ENCODE peak calls at places on chromosomes 13 and 19, in six cellular contexts. One of them, this sample, is unnamed. For H3K4me1, the result is how much of the 10 kb centered on the place peaks cover.

GRCh38 chr13:35512271-35512920 is 35.9 kb upstream of the MAB21L1 start:
- DNase-seq in left ventricle myocardium inferior: no peak
- DNase-seq in spleen: no peak
- DNase-seq in effector memory CD4-positive, alpha-beta T cell: no peak
- DNase-seq in kidney: no peak
- DNase-seq in CD8-positive, alpha-beta T cell: no peak
- DNase-seq in this sample: no peak

GRCh38 chr19:13842294-13843103 is 34.4 kb upstream of the NANOS3 start:
- DNase-seq in left ventricle myocardium inferior: peak
- DNase-seq in spleen: peak
- DNase-seq in effector memory CD4-positive, alpha-beta T cell: peak
- DNase-seq in kidney: peak
- DNase-seq in CD8-positive, alpha-beta T cell: no peak
- DNase-seq in this sample: peak

GRCh38 chr19:1959928-1960589 is 19.1 kb downstream of the CSNK1G2 start:
- DNase-seq in left ventricle myocardium inferior: no peak
- DNase-seq in spleen: no peak
- DNase-seq in effector memory CD4-positive, alpha-beta T cell: no peak
- DNase-seq in kidney: peak
- DNase-seq in CD8-positive, alpha-beta T cell: no peak
- DNase-seq in this sample: no peak

GRCh38 chr19:6613711-6614110 is 22.8 kb upstream of the CD70 start:
- DNase-seq in left ventricle myocardium inferior: no peak
- DNase-seq in spleen: no peak
- DNase-seq in effector memory CD4-positive, alpha-beta T cell: no peak
- DNase-seq in kidney: no peak
- DNase-seq in CD8-positive, alpha-beta T cell: no peak
- DNase-seq in this sample: no peak

GRCh38 chr13:19324325-19324724 is 142.7 kb upstream of the TUBA3C start:
- DNase-seq in left ventricle myocardium inferior: no peak
- DNase-seq in spleen: no peak
- DNase-seq in effector memory CD4-positive, alpha-beta T cell: no peak
- DNase-seq in kidney: no peak
- DNase-seq in CD8-positive, alpha-beta T cell: no peak
- DNase-seq in this sample: no peak

GRCh38 chr19:17001603-17002183 is 24.9 kb downstream of the CPAMD8 start:
- DNase-seq in left ventricle myocardium inferior: no peak
- DNase-seq in spleen: peak
- DNase-seq in effector memory CD4-positive, alpha-beta T cell: peak
- DNase-seq in kidney: no peak
- DNase-seq in CD8-positive, alpha-beta T cell: peak
- DNase-seq in this sample: no peak

GRCh38 chr19:29404951-29405727 is 120.7 kb upstream of the VSTM2B start:
- DNase-seq in left ventricle myocardium inferior: no peak
- DNase-seq in spleen: no peak
- DNase-seq in effector memory CD4-positive, alpha-beta T cell: no peak
- DNase-seq in kidney: peak
- DNase-seq in CD8-positive, alpha-beta T cell: no peak
- DNase-seq in this sample: peak

GRCh38 chr19:54473071-54473941 is at the start of gene CDC42EP5:
- DNase-seq in left ventricle myocardium inferior: peak
- DNase-seq in spleen: peak
- DNase-seq in effector memory CD4-positive, alpha-beta T cell: no peak
- DNase-seq in kidney: peak
- DNase-seq in CD8-positive, alpha-beta T cell: no peak
- DNase-seq in this sample: peak

GRCh38 chr13:46754812-46755211 is 42.1 kb downstream of the ESD start:
- DNase-seq in left ventricle myocardium inferior: no peak
- DNase-seq in spleen: no peak
- DNase-seq in effector memory CD4-positive, alpha-beta T cell: no peak
- DNase-seq in kidney: no peak
- DNase-seq in CD8-positive, alpha-beta T cell: no peak
- DNase-seq in this sample: no peak

GRCh38 chr13:74289130-74289529 is 154.9 kb upstream of the KLF12 start:
- DNase-seq in left ventricle myocardium inferior: no peak
- DNase-seq in spleen: no peak
- DNase-seq in effector memory CD4-positive, alpha-beta T cell: no peak
- DNase-seq in kidney: no peak
- DNase-seq in CD8-positive, alpha-beta T cell: no peak
- DNase-seq in this sample: no peak

GRCh38 chr19:47035495-47036232 is 12.8 kb downstream of the TMEM160 start:
- DNase-seq in left ventricle myocardium inferior: peak
- DNase-seq in spleen: peak
- DNase-seq in effector memory CD4-positive, alpha-beta T cell: peak
- DNase-seq in kidney: peak
- DNase-seq in CD8-positive, alpha-beta T cell: peak
- DNase-seq in this sample: peak

GRCh38 chr19:42273407-42274064 is 4.5 kb downstream of the CIC start:
- DNase-seq in left ventricle myocardium inferior: no peak
- DNase-seq in spleen: peak
- DNase-seq in effector memory CD4-positive, alpha-beta T cell: no peak
- DNase-seq in kidney: peak
- DNase-seq in CD8-positive, alpha-beta T cell: no peak
- DNase-seq in this sample: peak

GRCh38 chr19:57566396-57567256 is 7.0 kb upstream of the ZNF550 start:
- DNase-seq in left ventricle myocardium inferior: no peak
- DNase-seq in spleen: no peak
- DNase-seq in effector memory CD4-positive, alpha-beta T cell: no peak
- DNase-seq in kidney: no peak
- DNase-seq in CD8-positive, alpha-beta T cell: no peak
- DNase-seq in this sample: no peak

GRCh38 chr19:311813-312261 is 20.6 kb upstream of the PLPP2 start:
- DNase-seq in left ventricle myocardium inferior: peak
- DNase-seq in spleen: peak
- DNase-seq in effector memory CD4-positive, alpha-beta T cell: no peak
- DNase-seq in kidney: no peak
- DNase-seq in CD8-positive, alpha-beta T cell: no peak
- DNase-seq in this sample: no peak

GRCh38 chr19:30824809-30825208 is 452.6 kb downstream of the ZNF536 start:
- DNase-seq in left ventricle myocardium inferior: no peak
- DNase-seq in spleen: no peak
- DNase-seq in effector memory CD4-positive, alpha-beta T cell: no peak
- DNase-seq in kidney: no peak
- DNase-seq in CD8-positive, alpha-beta T cell: no peak
- DNase-seq in this sample: no peak

GRCh38 chr13:106610511-106610910 is 42.6 kb upstream of the ARGLU1 start:
- DNase-seq in left ventricle myocardium inferior: no peak
- DNase-seq in spleen: no peak
- DNase-seq in effector memory CD4-positive, alpha-beta T cell: no peak
- DNase-seq in kidney: no peak
- DNase-seq in CD8-positive, alpha-beta T cell: no peak
- DNase-seq in this sample: no peak

GRCh38 chr19:52270266-52270885 is 989 bp downstream of the ZNF766 start:
- DNase-seq in left ventricle myocardium inferior: no peak
- DNase-seq in spleen: no peak
- DNase-seq in effector memory CD4-positive, alpha-beta T cell: no peak
- DNase-seq in kidney: no peak
- DNase-seq in CD8-positive, alpha-beta T cell: no peak
- DNase-seq in this sample: peak

GRCh38 chr19:43504426-43505185 is at the start of gene PHLDB3:
- DNase-seq in left ventricle myocardium inferior: no peak
- DNase-seq in spleen: peak
- DNase-seq in effector memory CD4-positive, alpha-beta T cell: peak
- DNase-seq in kidney: peak
- DNase-seq in CD8-positive, alpha-beta T cell: peak
- DNase-seq in this sample: peak

DNA sequence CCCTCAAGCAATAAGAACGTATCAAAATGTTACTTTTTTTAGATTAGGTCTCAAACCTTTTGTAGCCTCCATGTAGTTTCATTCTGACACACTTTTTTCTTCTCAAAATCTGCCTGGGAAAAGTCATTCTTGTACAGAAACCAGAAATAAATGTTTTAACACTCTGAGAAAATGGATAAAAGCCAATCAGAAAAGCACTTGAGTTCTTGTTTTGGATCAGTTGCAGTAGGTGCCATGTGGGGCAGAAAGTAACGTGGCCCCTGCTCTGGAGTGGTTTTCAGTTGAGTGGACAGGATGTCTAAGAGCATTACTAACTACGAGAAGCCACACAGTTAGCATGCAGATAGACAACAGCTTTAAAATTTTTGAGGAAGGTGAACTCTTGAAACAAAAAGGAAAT is 19.1 kb downstream of the GPR183 start:
- DNase-seq in left ventricle myocardium inferior: no peak
- DNase-seq in spleen: no peak
- DNase-seq in effector memory CD4-positive, alpha-beta T cell: no peak
- DNase-seq in kidney: no peak
- DNase-seq in CD8-positive, alpha-beta T cell: no peak
- DNase-seq in this sample: no peak
- H3K4me1 ChIP-seq in left ventricle myocardium inferior: half or more
- H3K4me1 ChIP-seq in spleen: half or more
- H3K4me1 ChIP-seq in effector memory CD4-positive, alpha-beta T cell: half or more
- H3K4me1 ChIP-seq in kidney: under half
- H3K4me1 ChIP-seq in CD8-positive, alpha-beta T cell: half or more
- H3K4me1 ChIP-seq in this sample: under half

DNA sequence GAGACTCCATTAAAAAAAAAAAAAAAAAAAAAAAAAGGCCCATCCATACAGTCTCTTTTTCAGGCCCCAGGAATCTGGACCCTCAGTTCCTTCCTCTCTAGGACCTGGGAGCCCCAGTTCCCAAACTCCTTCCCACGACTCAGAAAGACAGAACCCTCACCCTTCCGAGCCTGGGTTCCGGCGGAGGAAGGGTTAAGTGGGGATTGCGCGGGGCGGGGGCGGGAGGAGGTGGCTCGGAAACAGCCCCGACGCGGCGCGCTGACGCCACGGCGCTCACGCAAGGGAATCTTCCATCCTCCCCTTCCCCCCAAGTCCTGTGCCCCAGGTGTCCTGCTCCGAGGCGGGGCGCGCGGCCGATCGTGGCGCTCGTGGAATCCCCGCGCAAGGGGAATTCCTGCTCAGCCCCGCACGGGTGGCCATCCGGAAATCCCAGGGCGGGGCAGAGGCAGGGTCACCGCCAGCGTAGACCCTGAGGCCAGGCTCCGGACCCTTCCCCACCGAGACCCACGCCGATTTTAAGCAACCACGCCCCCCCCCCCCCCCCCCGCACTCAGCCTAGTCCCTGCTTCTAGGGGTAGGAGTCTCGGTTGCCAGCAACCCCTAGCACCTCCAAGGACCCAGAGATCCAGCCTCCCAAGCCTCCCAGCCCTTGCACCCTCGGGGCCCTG is 659 bp downstream of the NFKBID start:
- DNase-seq in left ventricle myocardium inferior: peak
- DNase-seq in spleen: peak
- DNase-seq in effector memory CD4-positive, alpha-beta T cell: peak
- DNase-seq in kidney: peak
- DNase-seq in CD8-positive, alpha-beta T cell: peak
- DNase-seq in this sample: peak
- H3K4me1 ChIP-seq in left ventricle myocardium inferior: under half
- H3K4me1 ChIP-seq in spleen: under half
- H3K4me1 ChIP-seq in effector memory CD4-positive, alpha-beta T cell: half or more
- H3K4me1 ChIP-seq in kidney: under half
- H3K4me1 ChIP-seq in CD8-positive, alpha-beta T cell: under half
- H3K4me1 ChIP-seq in this sample: under half

GRCh38 chr19:4366666-4367335 is 23.4 kb downstream of the MPND start:
- DNase-seq in left ventricle myocardium inferior: no peak
- DNase-seq in spleen: peak
- DNase-seq in effector memory CD4-positive, alpha-beta T cell: no peak
- DNase-seq in kidney: peak
- DNase-seq in CD8-positive, alpha-beta T cell: no peak
- DNase-seq in this sample: no peak

GRCh38 chr19:4369109-4369887 is 25.9 kb downstream of the MPND start:
- DNase-seq in left ventricle myocardium inferior: peak
- DNase-seq in spleen: peak
- DNase-seq in effector memory CD4-positive, alpha-beta T cell: peak
- DNase-seq in kidney: peak
- DNase-seq in CD8-positive, alpha-beta T cell: peak
- DNase-seq in this sample: peak

GRCh38 chr19:4368128-4368820 is 24.9 kb downstream of the MPND start:
- DNase-seq in left ventricle myocardium inferior: no peak
- DNase-seq in spleen: no peak
- DNase-seq in effector memory CD4-positive, alpha-beta T cell: no peak
- DNase-seq in kidney: peak
- DNase-seq in CD8-positive, alpha-beta T cell: no peak
- DNase-seq in this sample: no peak

GRCh38 chr19:4367336-4367723 is 24.0 kb downstream of the MPND start:
- DNase-seq in left ventricle myocardium inferior: no peak
- DNase-seq in spleen: peak
- DNase-seq in effector memory CD4-positive, alpha-beta T cell: no peak
- DNase-seq in kidney: peak
- DNase-seq in CD8-positive, alpha-beta T cell: no peak
- DNase-seq in this sample: no peak

DNA sequence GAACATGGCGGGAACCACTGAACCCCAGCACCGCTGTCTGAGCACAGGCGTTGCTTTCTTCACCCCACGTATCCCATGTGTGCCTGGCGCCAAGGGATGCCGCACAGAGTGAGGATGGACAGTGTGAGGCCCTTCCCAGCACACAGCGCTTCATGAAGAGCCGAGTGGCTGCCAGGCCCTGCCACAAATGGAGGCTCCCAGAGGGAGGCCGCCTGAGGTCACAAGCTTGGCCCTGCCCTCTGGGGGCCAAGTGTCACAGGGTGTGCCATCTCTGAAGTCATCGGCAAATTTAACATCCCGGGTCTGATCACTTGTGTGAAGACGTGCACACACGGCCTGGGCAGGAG is 24.4 kb downstream of the MPND start:
- DNase-seq in left ventricle myocardium inferior: no peak
- DNase-seq in spleen: no peak
- DNase-seq in effector memory CD4-positive, alpha-beta T cell: no peak
- DNase-seq in kidney: peak
- DNase-seq in CD8-positive, alpha-beta T cell: no peak
- DNase-seq in this sample: no peak
- H3K4me1 ChIP-seq in left ventricle myocardium inferior: half or more
- H3K4me1 ChIP-seq in spleen: half or more
- H3K4me1 ChIP-seq in effector memory CD4-positive, alpha-beta T cell: under half
- H3K4me1 ChIP-seq in kidney: under half
- H3K4me1 ChIP-seq in CD8-positive, alpha-beta T cell: under half
- H3K4me1 ChIP-seq in this sample: half or more

GRCh38 chr19:37957176-37957575 is 50.2 kb downstream of the SIPA1L3 start:
- DNase-seq in left ventricle myocardium inferior: no peak
- DNase-seq in spleen: no peak
- DNase-seq in effector memory CD4-positive, alpha-beta T cell: no peak
- DNase-seq in kidney: no peak
- DNase-seq in CD8-positive, alpha-beta T cell: no peak
- DNase-seq in this sample: no peak

GRCh38 chr19:37964109-37964508 is 57.1 kb downstream of the SIPA1L3 start:
- DNase-seq in left ventricle myocardium inferior: no peak
- DNase-seq in spleen: no peak
- DNase-seq in effector memory CD4-positive, alpha-beta T cell: no peak
- DNase-seq in kidney: no peak
- DNase-seq in CD8-positive, alpha-beta T cell: no peak
- DNase-seq in this sample: no peak

GRCh38 chr19:37963190-37963947 is 56.4 kb downstream of the SIPA1L3 start:
- DNase-seq in left ventricle myocardium inferior: no peak
- DNase-seq in spleen: no peak
- DNase-seq in effector memory CD4-positive, alpha-beta T cell: no peak
- DNase-seq in kidney: no peak
- DNase-seq in CD8-positive, alpha-beta T cell: no peak
- DNase-seq in this sample: peak

GRCh38 chr19:37959665-37960114 is 52.7 kb downstream of the SIPA1L3 start:
- DNase-seq in left ventricle myocardium inferior: no peak
- DNase-seq in spleen: no peak
- DNase-seq in effector memory CD4-positive, alpha-beta T cell: no peak
- DNase-seq in kidney: no peak
- DNase-seq in CD8-positive, alpha-beta T cell: no peak
- DNase-seq in this sample: no peak

DNA sequence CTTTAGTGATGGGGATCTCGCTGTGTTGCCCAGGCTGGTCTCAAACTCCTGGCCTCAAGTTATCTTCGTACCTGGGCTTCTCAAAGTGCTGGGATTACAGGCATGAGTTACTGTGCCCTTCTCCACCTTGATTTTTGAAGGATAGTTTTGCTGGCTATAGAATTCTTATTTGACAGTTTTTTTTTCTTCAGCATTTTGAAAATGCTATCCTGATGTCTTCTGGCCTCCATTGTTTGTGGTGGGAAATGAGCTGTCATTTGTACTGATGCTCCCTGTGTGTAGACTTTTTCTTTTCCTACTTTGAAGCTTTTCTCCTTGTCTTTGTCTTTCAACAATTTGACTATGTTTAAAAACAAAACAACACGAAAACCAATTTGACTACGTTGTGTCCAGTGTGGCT is 54.2 kb downstream of the SIPA1L3 start:
- DNase-seq in left ventricle myocardium inferior: no peak
- DNase-seq in spleen: no peak
- DNase-seq in effector memory CD4-positive, alpha-beta T cell: no peak
- DNase-seq in kidney: no peak
- DNase-seq in CD8-positive, alpha-beta T cell: no peak
- DNase-seq in this sample: no peak
- H3K4me1 ChIP-seq in left ventricle myocardium inferior: under half
- H3K4me1 ChIP-seq in spleen: under half
- H3K4me1 ChIP-seq in effector memory CD4-positive, alpha-beta T cell: under half
- H3K4me1 ChIP-seq in kidney: under half
- H3K4me1 ChIP-seq in CD8-positive, alpha-beta T cell: under half
- H3K4me1 ChIP-seq in this sample: under half